ENCODE peak calls at places on chromosomes 4 and X, in five cellular contexts. One of them, this sample, is unnamed.
A peak's percentile ranks its signal among the peaks of the same experiment; 100 is the strongest.

GRCh38 chrX:39852496-39852895 is 245.3 kb downstream of the BCOR start:
- DNase-seq in naive thymus-derived CD4-positive, alpha-beta T cell: no peak
- DNase-seq in CD4-positive, CD25-positive, alpha-beta regulatory T cell: no peak
- DNase-seq in stomach: no peak
- DNase-seq in ovary: no peak
- DNase-seq in this sample: no peak

GRCh38 chr4:164081371-164081770 is 586.9 kb downstream of the TMA16 start:
- DNase-seq in naive thymus-derived CD4-positive, alpha-beta T cell: no peak
- DNase-seq in CD4-positive, CD25-positive, alpha-beta regulatory T cell: no peak
- DNase-seq in stomach: no peak
- DNase-seq in ovary: no peak
- DNase-seq in this sample: no peak

GRCh38 chr4:104128850-104129213 is 365.9 kb downstream of the CXXC4 start:
- DNase-seq in naive thymus-derived CD4-positive, alpha-beta T cell: no peak
- DNase-seq in CD4-positive, CD25-positive, alpha-beta regulatory T cell: no peak
- DNase-seq in stomach: no peak
- DNase-seq in ovary: no peak
- DNase-seq in this sample: no peak

GRCh38 chrX:144006811-144007210 is 122.9 kb downstream of the UBE2NL start:
- DNase-seq in naive thymus-derived CD4-positive, alpha-beta T cell: no peak
- DNase-seq in CD4-positive, CD25-positive, alpha-beta regulatory T cell: no peak
- DNase-seq in stomach: no peak
- DNase-seq in ovary: no peak
- DNase-seq in this sample: no peak

GRCh38 chrX:120334137-120334536 is 22.9 kb upstream of the TMEM255A start:
- DNase-seq in naive thymus-derived CD4-positive, alpha-beta T cell: no peak
- DNase-seq in CD4-positive, CD25-positive, alpha-beta regulatory T cell: peak; percentile 24
- DNase-seq in stomach: no peak
- DNase-seq in ovary: no peak
- DNase-seq in this sample: no peak

GRCh38 chr4:81723927-81724587 is 252.3 kb upstream of the RASGEF1B start:
- DNase-seq in naive thymus-derived CD4-positive, alpha-beta T cell: no peak
- DNase-seq in CD4-positive, CD25-positive, alpha-beta regulatory T cell: peak; percentile 7
- DNase-seq in stomach: peak; percentile 64
- DNase-seq in ovary: no peak
- DNase-seq in this sample: peak; percentile 28

GRCh38 chrX:119755981-119756533 is 2.3 kb upstream of the SOWAHD start:
- DNase-seq in naive thymus-derived CD4-positive, alpha-beta T cell: peak; percentile 56
- DNase-seq in CD4-positive, CD25-positive, alpha-beta regulatory T cell: peak; percentile 83
- DNase-seq in stomach: peak; percentile 29
- DNase-seq in ovary: no peak
- DNase-seq in this sample: no peak

GRCh38 chr4:73451404-73451803 is 15.4 kb downstream of the AFP start:
- DNase-seq in naive thymus-derived CD4-positive, alpha-beta T cell: no peak
- DNase-seq in CD4-positive, CD25-positive, alpha-beta regulatory T cell: no peak
- DNase-seq in stomach: no peak
- DNase-seq in ovary: no peak
- DNase-seq in this sample: no peak

GRCh38 chrX:39499996-39500395 is 597.8 kb downstream of the BCOR start:
- DNase-seq in naive thymus-derived CD4-positive, alpha-beta T cell: no peak
- DNase-seq in CD4-positive, CD25-positive, alpha-beta regulatory T cell: no peak
- DNase-seq in stomach: no peak
- DNase-seq in ovary: no peak
- DNase-seq in this sample: no peak

GRCh38 chr4:118811008-118811764 is 24.7 kb downstream of the SEC24D start:
- DNase-seq in naive thymus-derived CD4-positive, alpha-beta T cell: no peak
- DNase-seq in CD4-positive, CD25-positive, alpha-beta regulatory T cell: no peak
- DNase-seq in stomach: no peak
- DNase-seq in ovary: no peak
- DNase-seq in this sample: no peak

GRCh38 chrX:17057209-17057608 is 110.8 kb downstream of the REPS2 start:
- DNase-seq in naive thymus-derived CD4-positive, alpha-beta T cell: no peak
- DNase-seq in CD4-positive, CD25-positive, alpha-beta regulatory T cell: no peak
- DNase-seq in stomach: no peak
- DNase-seq in ovary: no peak
- DNase-seq in this sample: no peak

GRCh38 chr4:70313736-70314135 is 21.0 kb upstream of the CABS1 start:
- DNase-seq in naive thymus-derived CD4-positive, alpha-beta T cell: no peak
- DNase-seq in CD4-positive, CD25-positive, alpha-beta regulatory T cell: no peak
- DNase-seq in stomach: no peak
- DNase-seq in ovary: no peak
- DNase-seq in this sample: no peak

GRCh38 chr4:70315928-70316327 is 18.9 kb upstream of the CABS1 start:
- DNase-seq in naive thymus-derived CD4-positive, alpha-beta T cell: no peak
- DNase-seq in CD4-positive, CD25-positive, alpha-beta regulatory T cell: no peak
- DNase-seq in stomach: no peak
- DNase-seq in ovary: no peak
- DNase-seq in this sample: no peak
- H3K27ac ChIP-seq in naive thymus-derived CD4-positive, alpha-beta T cell: no peak overlapping the region
- H3K27ac ChIP-seq in CD4-positive, CD25-positive, alpha-beta regulatory T cell: no peak overlapping the region
- H3K27ac ChIP-seq in stomach: no peak overlapping the region
- H3K27ac ChIP-seq in ovary: no peak overlapping the region
- H3K27ac ChIP-seq in this sample: no peak overlapping the region

GRCh38 chrX:13125188-13125587 is 80.8 kb upstream of the FAM9C start:
- DNase-seq in naive thymus-derived CD4-positive, alpha-beta T cell: no peak
- DNase-seq in CD4-positive, CD25-positive, alpha-beta regulatory T cell: no peak
- DNase-seq in stomach: no peak
- DNase-seq in ovary: no peak
- DNase-seq in this sample: no peak

GRCh38 chrX:13128104-13128503 is 83.7 kb upstream of the FAM9C start:
- DNase-seq in naive thymus-derived CD4-positive, alpha-beta T cell: no peak
- DNase-seq in CD4-positive, CD25-positive, alpha-beta regulatory T cell: no peak
- DNase-seq in stomach: no peak
- DNase-seq in ovary: no peak
- DNase-seq in this sample: no peak

GRCh38 chrX:13126785-13127184 is 82.4 kb upstream of the FAM9C start:
- DNase-seq in naive thymus-derived CD4-positive, alpha-beta T cell: no peak
- DNase-seq in CD4-positive, CD25-positive, alpha-beta regulatory T cell: no peak
- DNase-seq in stomach: no peak
- DNase-seq in ovary: no peak
- DNase-seq in this sample: no peak

GRCh38 chrX:13131511-13132137 is 87.2 kb upstream of the FAM9C start:
- DNase-seq in naive thymus-derived CD4-positive, alpha-beta T cell: no peak
- DNase-seq in CD4-positive, CD25-positive, alpha-beta regulatory T cell: peak; percentile 35
- DNase-seq in stomach: no peak
- DNase-seq in ovary: no peak
- DNase-seq in this sample: no peak

DNA sequence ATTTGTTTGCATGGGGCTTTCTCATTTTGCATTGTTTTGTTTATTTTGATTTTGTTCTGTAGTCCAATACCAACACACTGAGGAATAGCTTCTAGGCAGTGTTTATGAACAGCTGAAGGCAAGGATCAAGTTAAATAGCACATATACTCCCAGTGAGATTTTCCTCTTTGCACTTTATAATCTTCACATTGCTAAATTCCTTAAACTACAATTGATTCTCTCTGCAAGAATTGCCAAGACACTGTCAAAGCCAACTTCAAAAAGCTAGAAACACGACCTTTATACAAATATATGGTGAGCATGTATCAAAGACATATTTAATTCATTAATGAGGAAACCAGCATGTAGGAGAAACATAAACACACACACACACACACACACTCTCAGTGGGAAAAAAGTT is 86.4 kb upstream of the FAM9C start:
- DNase-seq in naive thymus-derived CD4-positive, alpha-beta T cell: no peak
- DNase-seq in CD4-positive, CD25-positive, alpha-beta regulatory T cell: no peak
- DNase-seq in stomach: no peak
- DNase-seq in ovary: no peak
- DNase-seq in this sample: no peak
- H3K36me3 ChIP-seq in naive thymus-derived CD4-positive, alpha-beta T cell: no peaks in the 10 kb centered on the region
- H3K36me3 ChIP-seq in CD4-positive, CD25-positive, alpha-beta regulatory T cell: no peaks in the 10 kb centered on the region
- H3K36me3 ChIP-seq in stomach: no peaks in the 10 kb centered on the region
- H3K36me3 ChIP-seq in ovary: no peaks in the 10 kb centered on the region
- H3K36me3 ChIP-seq in this sample: no peaks in the 10 kb centered on the region

GRCh38 chr4:152073738-152074137 is 312.9 kb upstream of the GATB start:
- DNase-seq in naive thymus-derived CD4-positive, alpha-beta T cell: no peak
- DNase-seq in CD4-positive, CD25-positive, alpha-beta regulatory T cell: no peak
- DNase-seq in stomach: no peak
- DNase-seq in ovary: peak; percentile 26
- DNase-seq in this sample: no peak

GRCh38 chr4:152077582-152077981 is 316.8 kb upstream of the GATB start:
- DNase-seq in naive thymus-derived CD4-positive, alpha-beta T cell: no peak
- DNase-seq in CD4-positive, CD25-positive, alpha-beta regulatory T cell: no peak
- DNase-seq in stomach: no peak
- DNase-seq in ovary: no peak
- DNase-seq in this sample: no peak

GRCh38 chr4:152074573-152074972 is 313.8 kb upstream of the GATB start:
- DNase-seq in naive thymus-derived CD4-positive, alpha-beta T cell: no peak
- DNase-seq in CD4-positive, CD25-positive, alpha-beta regulatory T cell: no peak
- DNase-seq in stomach: no peak
- DNase-seq in ovary: no peak
- DNase-seq in this sample: no peak

GRCh38 chr4:152072886-152073285 is 312.1 kb upstream of the GATB start:
- DNase-seq in naive thymus-derived CD4-positive, alpha-beta T cell: no peak
- DNase-seq in CD4-positive, CD25-positive, alpha-beta regulatory T cell: no peak
- DNase-seq in stomach: no peak
- DNase-seq in ovary: no peak
- DNase-seq in this sample: no peak

DNA sequence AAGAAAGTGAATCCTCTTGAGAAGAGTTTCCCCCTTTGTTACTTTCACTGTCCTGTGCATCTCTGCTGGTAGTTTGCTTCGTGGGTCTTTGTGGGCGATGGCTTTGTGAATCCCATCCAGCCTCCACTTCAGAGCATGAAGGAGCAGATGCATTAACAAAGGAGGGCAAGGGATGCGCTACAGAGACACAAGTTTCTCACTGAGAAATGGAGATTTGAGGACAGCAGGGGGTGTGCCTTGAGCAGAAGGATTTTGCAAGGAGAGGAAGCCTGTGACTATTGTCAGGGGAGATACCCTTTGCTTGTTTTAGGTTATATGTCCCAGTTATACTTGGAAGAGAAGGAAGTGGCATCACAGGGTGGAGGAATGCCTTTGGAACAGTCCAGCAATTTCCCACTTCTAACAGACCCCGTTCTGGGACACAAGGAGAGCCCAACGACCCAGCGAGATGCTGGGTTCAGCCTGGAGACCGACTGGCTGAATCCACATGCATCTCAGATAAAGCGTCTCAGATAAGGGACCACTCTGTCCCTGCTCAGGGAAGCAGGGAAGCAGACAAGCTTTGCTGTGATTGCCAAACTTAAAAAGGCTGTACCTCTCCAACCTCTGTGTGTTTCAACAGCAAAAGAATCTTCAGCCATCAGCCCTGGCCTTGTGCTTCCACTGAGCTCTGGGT is 314.6 kb upstream of the GATB start:
- DNase-seq in naive thymus-derived CD4-positive, alpha-beta T cell: no peak
- DNase-seq in CD4-positive, CD25-positive, alpha-beta regulatory T cell: no peak
- DNase-seq in stomach: no peak
- DNase-seq in ovary: no peak
- DNase-seq in this sample: no peak
- H3K27ac ChIP-seq in naive thymus-derived CD4-positive, alpha-beta T cell: no peak overlapping the region
- H3K27ac ChIP-seq in CD4-positive, CD25-positive, alpha-beta regulatory T cell: no peak overlapping the region
- H3K27ac ChIP-seq in stomach: no peak overlapping the region
- H3K27ac ChIP-seq in ovary: no peak overlapping the region
- H3K27ac ChIP-seq in this sample: no peak overlapping the region

GRCh38 chr4:184415071-184415470 is 59.3 kb downstream of the IRF2 start:
- DNase-seq in naive thymus-derived CD4-positive, alpha-beta T cell: no peak
- DNase-seq in CD4-positive, CD25-positive, alpha-beta regulatory T cell: no peak
- DNase-seq in stomach: no peak
- DNase-seq in ovary: no peak
- DNase-seq in this sample: no peak

GRCh38 chr4:184420402-184420801 is 53.9 kb downstream of the IRF2 start:
- DNase-seq in naive thymus-derived CD4-positive, alpha-beta T cell: no peak
- DNase-seq in CD4-positive, CD25-positive, alpha-beta regulatory T cell: no peak
- DNase-seq in stomach: no peak
- DNase-seq in ovary: no peak
- DNase-seq in this sample: no peak

GRCh38 chr4:184416913-184417734 is 57.2 kb downstream of the IRF2 start:
- DNase-seq in naive thymus-derived CD4-positive, alpha-beta T cell: peak; percentile 46
- DNase-seq in CD4-positive, CD25-positive, alpha-beta regulatory T cell: peak; percentile 87
- DNase-seq in stomach: no peak
- DNase-seq in ovary: no peak
- DNase-seq in this sample: no peak

GRCh38 chr4:184419976-184420375 is 54.4 kb downstream of the IRF2 start:
- DNase-seq in naive thymus-derived CD4-positive, alpha-beta T cell: no peak
- DNase-seq in CD4-positive, CD25-positive, alpha-beta regulatory T cell: no peak
- DNase-seq in stomach: no peak
- DNase-seq in ovary: no peak
- DNase-seq in this sample: no peak

DNA sequence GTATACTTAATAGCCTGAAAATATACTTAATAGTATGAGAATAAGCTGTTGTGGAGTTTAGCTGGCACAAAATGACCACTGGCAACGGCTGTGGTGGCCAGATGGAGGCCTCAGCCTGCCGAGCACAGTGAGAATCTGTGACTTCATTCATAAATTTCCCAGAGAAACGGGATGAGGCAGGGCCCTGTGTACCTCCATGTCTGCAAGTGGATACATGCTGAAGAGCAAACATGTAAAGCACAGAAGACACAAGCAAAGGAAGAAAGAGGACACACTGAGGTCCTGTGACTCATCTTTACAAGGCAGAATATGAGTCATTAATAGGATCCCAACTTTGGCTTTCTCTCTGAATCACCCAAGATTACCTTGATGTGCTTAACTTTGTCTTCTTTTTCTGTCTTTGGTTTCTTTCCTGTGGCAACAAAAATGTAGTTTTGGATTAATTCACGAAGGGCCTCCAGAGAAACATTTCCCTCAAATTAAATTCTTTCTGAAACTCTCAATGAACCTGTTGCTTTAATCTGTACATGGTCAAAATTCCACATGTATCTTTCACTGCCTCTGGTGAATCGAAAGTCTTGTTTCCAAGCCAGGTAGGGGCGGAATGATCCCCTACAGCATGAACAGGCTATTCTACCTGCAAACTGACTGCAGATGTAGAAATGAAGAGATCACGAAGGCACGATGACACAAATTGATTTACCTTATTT is 56.4 kb downstream of the IRF2 start:
- DNase-seq in naive thymus-derived CD4-positive, alpha-beta T cell: peak; percentile 26
- DNase-seq in CD4-positive, CD25-positive, alpha-beta regulatory T cell: peak; percentile 80
- DNase-seq in stomach: no peak
- DNase-seq in ovary: no peak
- DNase-seq in this sample: no peak
- H3K36me3 ChIP-seq in naive thymus-derived CD4-positive, alpha-beta T cell: peaks cover 12% of the 10 kb centered on the region
- H3K36me3 ChIP-seq in CD4-positive, CD25-positive, alpha-beta regulatory T cell: peaks cover 33% of the 10 kb centered on the region
- H3K36me3 ChIP-seq in stomach: peaks cover 47% of the 10 kb centered on the region
- H3K36me3 ChIP-seq in ovary: no peaks in the 10 kb centered on the region
- H3K36me3 ChIP-seq in this sample: peaks cover 26% of the 10 kb centered on the region

This sample was measured in heart left ventricle.